ENCODE peak calls at places on chromosomes 11 and 22, in seven cellular contexts. One of them, this sample, is unnamed.

GRCh38 chr11:14414470-14415461 is 55.8 kb upstream of the RRAS2 start:
- DNase-seq in activated T-helper 1 cell treated with anti-CD3 and anti-CD28 coated beads, Interleukin-12 subunit alpha, Interleukin-12 subunit beta, Interleukin-2, Interleukin-4 antibody, amounts not matched to agents 30 ng/mL and 10 ng/mL and 1 ng/mL, durations not matched to agents 14 hours and 24 hours and 36 hours: peak; percentile 71
- DNase-seq in NCI-H748 treated with DMSO at 0.1 percent for 48 hours: no peak
- DNase-seq in HFFc6: no peak
- DNase-seq in stimulated activated CD8-positive, alpha-beta memory T cell treated with anti-CD3 and anti-CD28 coated beads, Interleukin-2, amount 100 ng/mL, for 48 hours: peak; percentile 59
- DNase-seq in NCI-H2171: no peak
- DNase-seq in activated T-cell treated with anti-CD3 and anti-CD28 coated beads, Interleukin-2, amount 50 U/mL, for 72 hours: peak; percentile 90
- DNase-seq in this sample: peak; percentile 79

GRCh38 chr22:25109878-25110595 is 89.6 kb upstream of the CRYBB3 start:
- DNase-seq in stimulated activated CD8-positive, alpha-beta memory T cell treated with anti-CD3 and anti-CD28 coated beads, Interleukin-2, amount 100 ng/mL, for 48 hours: no peak
- DNase-seq in HFFc6: no peak
- DNase-seq in activated T-helper 1 cell treated with anti-CD3 and anti-CD28 coated beads, Interleukin-12 subunit alpha, Interleukin-12 subunit beta, Interleukin-2, Interleukin-4 antibody, amounts not matched to agents 30 ng/mL and 10 ng/mL and 1 ng/mL, durations not matched to agents 14 hours and 24 hours and 36 hours: no peak
- DNase-seq in activated T-cell treated with anti-CD3 and anti-CD28 coated beads, Interleukin-2, amount 50 U/mL, for 72 hours: no peak
- DNase-seq in NCI-H2171: no peak
- DNase-seq in NCI-H748 treated with DMSO at 0.1 percent for 48 hours: no peak
- DNase-seq in this sample: no peak

GRCh38 chr22:29478326-29479276 is 1.4 kb upstream of the NEFH start:
- DNase-seq in HFFc6: no peak
- DNase-seq in stimulated activated CD8-positive, alpha-beta memory T cell treated with anti-CD3 and anti-CD28 coated beads, Interleukin-2, amount 100 ng/mL, for 48 hours: no peak
- DNase-seq in activated T-cell treated with anti-CD3 and anti-CD28 coated beads, Interleukin-2, amount 50 U/mL, for 72 hours: peak; percentile 32
- DNase-seq in NCI-H2171: no peak
- DNase-seq in NCI-H748 treated with DMSO at 0.1 percent for 48 hours: no peak
- DNase-seq in activated T-helper 1 cell treated with anti-CD3 and anti-CD28 coated beads, Interleukin-12 subunit alpha, Interleukin-12 subunit beta, Interleukin-2, Interleukin-4 antibody, amounts not matched to agents 30 ng/mL and 10 ng/mL and 1 ng/mL, durations not matched to agents 14 hours and 24 hours and 36 hours: peak; percentile 21
- DNase-seq in this sample: peak; percentile 22

GRCh38 chr11:96045622-96046456 is 121.9 kb upstream of the MTMR2 start:
- DNase-seq in activated T-helper 1 cell treated with anti-CD3 and anti-CD28 coated beads, Interleukin-12 subunit alpha, Interleukin-12 subunit beta, Interleukin-2, Interleukin-4 antibody, amounts not matched to agents 30 ng/mL and 10 ng/mL and 1 ng/mL, durations not matched to agents 14 hours and 24 hours and 36 hours: no peak
- DNase-seq in stimulated activated CD8-positive, alpha-beta memory T cell treated with anti-CD3 and anti-CD28 coated beads, Interleukin-2, amount 100 ng/mL, for 48 hours: no peak
- DNase-seq in NCI-H2171: peak; percentile 70
- DNase-seq in NCI-H748 treated with DMSO at 0.1 percent for 48 hours: no peak
- DNase-seq in HFFc6: peak; percentile 51
- DNase-seq in activated T-cell treated with anti-CD3 and anti-CD28 coated beads, Interleukin-2, amount 50 U/mL, for 72 hours: no peak
- DNase-seq in this sample: no peak

GRCh38 chr11:26599421-26599820 is 27.4 kb upstream of the MUC15 start:
- DNase-seq in activated T-helper 1 cell treated with anti-CD3 and anti-CD28 coated beads, Interleukin-12 subunit alpha, Interleukin-12 subunit beta, Interleukin-2, Interleukin-4 antibody, amounts not matched to agents 30 ng/mL and 10 ng/mL and 1 ng/mL, durations not matched to agents 14 hours and 24 hours and 36 hours: no peak
- DNase-seq in activated T-cell treated with anti-CD3 and anti-CD28 coated beads, Interleukin-2, amount 50 U/mL, for 72 hours: no peak
- DNase-seq in stimulated activated CD8-positive, alpha-beta memory T cell treated with anti-CD3 and anti-CD28 coated beads, Interleukin-2, amount 100 ng/mL, for 48 hours: no peak
- DNase-seq in NCI-H2171: peak; percentile 24
- DNase-seq in HFFc6: no peak
- DNase-seq in NCI-H748 treated with DMSO at 0.1 percent for 48 hours: peak; percentile 64
- DNase-seq in this sample: no peak

GRCh38 chr11:62854013-62854824 is 14.8 kb upstream of the WDR74 start:
- DNase-seq in NCI-H748 treated with DMSO at 0.1 percent for 48 hours: no peak
- DNase-seq in stimulated activated CD8-positive, alpha-beta memory T cell treated with anti-CD3 and anti-CD28 coated beads, Interleukin-2, amount 100 ng/mL, for 48 hours: no peak
- DNase-seq in NCI-H2171: no peak
- DNase-seq in HFFc6: no peak
- DNase-seq in activated T-helper 1 cell treated with anti-CD3 and anti-CD28 coated beads, Interleukin-12 subunit alpha, Interleukin-12 subunit beta, Interleukin-2, Interleukin-4 antibody, amounts not matched to agents 30 ng/mL and 10 ng/mL and 1 ng/mL, durations not matched to agents 14 hours and 24 hours and 36 hours: no peak
- DNase-seq in activated T-cell treated with anti-CD3 and anti-CD28 coated beads, Interleukin-2, amount 50 U/mL, for 72 hours: no peak
- DNase-seq in this sample: no peak

GRCh38 chr11:11252403-11252802 is 100.6 kb downstream of the CSNK2A3 start:
- DNase-seq in activated T-helper 1 cell treated with anti-CD3 and anti-CD28 coated beads, Interleukin-12 subunit alpha, Interleukin-12 subunit beta, Interleukin-2, Interleukin-4 antibody, amounts not matched to agents 30 ng/mL and 10 ng/mL and 1 ng/mL, durations not matched to agents 14 hours and 24 hours and 36 hours: no peak
- DNase-seq in HFFc6: no peak
- DNase-seq in activated T-cell treated with anti-CD3 and anti-CD28 coated beads, Interleukin-2, amount 50 U/mL, for 72 hours: no peak
- DNase-seq in stimulated activated CD8-positive, alpha-beta memory T cell treated with anti-CD3 and anti-CD28 coated beads, Interleukin-2, amount 100 ng/mL, for 48 hours: no peak
- DNase-seq in NCI-H2171: peak; percentile 52
- DNase-seq in NCI-H748 treated with DMSO at 0.1 percent for 48 hours: no peak
- DNase-seq in this sample: no peak

GRCh38 chr11:129279326-129280026 is 87.4 kb upstream of the ARHGAP32 start:
- DNase-seq in activated T-cell treated with anti-CD3 and anti-CD28 coated beads, Interleukin-2, amount 50 U/mL, for 72 hours: peak; percentile 72
- DNase-seq in HFFc6: peak; percentile 46
- DNase-seq in NCI-H748 treated with DMSO at 0.1 percent for 48 hours: no peak
- DNase-seq in stimulated activated CD8-positive, alpha-beta memory T cell treated with anti-CD3 and anti-CD28 coated beads, Interleukin-2, amount 100 ng/mL, for 48 hours: peak; percentile 60
- DNase-seq in activated T-helper 1 cell treated with anti-CD3 and anti-CD28 coated beads, Interleukin-12 subunit alpha, Interleukin-12 subunit beta, Interleukin-2, Interleukin-4 antibody, amounts not matched to agents 30 ng/mL and 10 ng/mL and 1 ng/mL, durations not matched to agents 14 hours and 24 hours and 36 hours: peak; percentile 74
- DNase-seq in NCI-H2171: peak; percentile 84
- DNase-seq in this sample: peak; percentile 62

GRCh38 chr11:122405788-122406341 is 249.7 kb upstream of the UBASH3B start:
- DNase-seq in HFFc6: no peak
- DNase-seq in NCI-H748 treated with DMSO at 0.1 percent for 48 hours: no peak
- DNase-seq in activated T-cell treated with anti-CD3 and anti-CD28 coated beads, Interleukin-2, amount 50 U/mL, for 72 hours: no peak
- DNase-seq in stimulated activated CD8-positive, alpha-beta memory T cell treated with anti-CD3 and anti-CD28 coated beads, Interleukin-2, amount 100 ng/mL, for 48 hours: no peak
- DNase-seq in activated T-helper 1 cell treated with anti-CD3 and anti-CD28 coated beads, Interleukin-12 subunit alpha, Interleukin-12 subunit beta, Interleukin-2, Interleukin-4 antibody, amounts not matched to agents 30 ng/mL and 10 ng/mL and 1 ng/mL, durations not matched to agents 14 hours and 24 hours and 36 hours: no peak
- DNase-seq in NCI-H2171: no peak
- DNase-seq in this sample: no peak

GRCh38 chr11:16291729-16292128 is 64.6 kb downstream of the SOX6 start:
- DNase-seq in activated T-cell treated with anti-CD3 and anti-CD28 coated beads, Interleukin-2, amount 50 U/mL, for 72 hours: no peak
- DNase-seq in HFFc6: no peak
- DNase-seq in stimulated activated CD8-positive, alpha-beta memory T cell treated with anti-CD3 and anti-CD28 coated beads, Interleukin-2, amount 100 ng/mL, for 48 hours: no peak
- DNase-seq in activated T-helper 1 cell treated with anti-CD3 and anti-CD28 coated beads, Interleukin-12 subunit alpha, Interleukin-12 subunit beta, Interleukin-2, Interleukin-4 antibody, amounts not matched to agents 30 ng/mL and 10 ng/mL and 1 ng/mL, durations not matched to agents 14 hours and 24 hours and 36 hours: no peak
- DNase-seq in NCI-H2171: no peak
- DNase-seq in NCI-H748 treated with DMSO at 0.1 percent for 48 hours: no peak
- DNase-seq in this sample: no peak

GRCh38 chr22:37241351-37242142 is 2.5 kb downstream of the RAC2 start:
- DNase-seq in activated T-helper 1 cell treated with anti-CD3 and anti-CD28 coated beads, Interleukin-12 subunit alpha, Interleukin-12 subunit beta, Interleukin-2, Interleukin-4 antibody, amounts not matched to agents 30 ng/mL and 10 ng/mL and 1 ng/mL, durations not matched to agents 14 hours and 24 hours and 36 hours: no peak
- DNase-seq in stimulated activated CD8-positive, alpha-beta memory T cell treated with anti-CD3 and anti-CD28 coated beads, Interleukin-2, amount 100 ng/mL, for 48 hours: no peak
- DNase-seq in NCI-H748 treated with DMSO at 0.1 percent for 48 hours: no peak
- DNase-seq in activated T-cell treated with anti-CD3 and anti-CD28 coated beads, Interleukin-2, amount 50 U/mL, for 72 hours: peak; percentile 73
- DNase-seq in NCI-H2171: no peak
- DNase-seq in HFFc6: no peak
- DNase-seq in this sample: peak; percentile 50

GRCh38 chr22:19679476-19680099 is 34.7 kb upstream of the SEPTIN5 start:
- DNase-seq in NCI-H748 treated with DMSO at 0.1 percent for 48 hours: no peak
- DNase-seq in activated T-helper 1 cell treated with anti-CD3 and anti-CD28 coated beads, Interleukin-12 subunit alpha, Interleukin-12 subunit beta, Interleukin-2, Interleukin-4 antibody, amounts not matched to agents 30 ng/mL and 10 ng/mL and 1 ng/mL, durations not matched to agents 14 hours and 24 hours and 36 hours: peak; percentile 26
- DNase-seq in NCI-H2171: no peak
- DNase-seq in HFFc6: no peak
- DNase-seq in activated T-cell treated with anti-CD3 and anti-CD28 coated beads, Interleukin-2, amount 50 U/mL, for 72 hours: peak; percentile 55
- DNase-seq in stimulated activated CD8-positive, alpha-beta memory T cell treated with anti-CD3 and anti-CD28 coated beads, Interleukin-2, amount 100 ng/mL, for 48 hours: peak; percentile 38
- DNase-seq in this sample: no peak

GRCh38 chr22:48751539-48752437 is 1075.9 kb downstream of the BRD1 start:
- DNase-seq in stimulated activated CD8-positive, alpha-beta memory T cell treated with anti-CD3 and anti-CD28 coated beads, Interleukin-2, amount 100 ng/mL, for 48 hours: no peak
- DNase-seq in activated T-helper 1 cell treated with anti-CD3 and anti-CD28 coated beads, Interleukin-12 subunit alpha, Interleukin-12 subunit beta, Interleukin-2, Interleukin-4 antibody, amounts not matched to agents 30 ng/mL and 10 ng/mL and 1 ng/mL, durations not matched to agents 14 hours and 24 hours and 36 hours: no peak
- DNase-seq in HFFc6: no peak
- DNase-seq in NCI-H748 treated with DMSO at 0.1 percent for 48 hours: no peak
- DNase-seq in NCI-H2171: no peak
- DNase-seq in activated T-cell treated with anti-CD3 and anti-CD28 coated beads, Interleukin-2, amount 50 U/mL, for 72 hours: no peak
- DNase-seq in this sample: no peak

GRCh38 chr11:44711113-44711512 is 15.6 kb upstream of the TSPAN18 start:
- DNase-seq in HFFc6: no peak
- DNase-seq in NCI-H2171: peak; percentile 26
- DNase-seq in NCI-H748 treated with DMSO at 0.1 percent for 48 hours: no peak
- DNase-seq in activated T-helper 1 cell treated with anti-CD3 and anti-CD28 coated beads, Interleukin-12 subunit alpha, Interleukin-12 subunit beta, Interleukin-2, Interleukin-4 antibody, amounts not matched to agents 30 ng/mL and 10 ng/mL and 1 ng/mL, durations not matched to agents 14 hours and 24 hours and 36 hours: no peak
- DNase-seq in stimulated activated CD8-positive, alpha-beta memory T cell treated with anti-CD3 and anti-CD28 coated beads, Interleukin-2, amount 100 ng/mL, for 48 hours: no peak
- DNase-seq in activated T-cell treated with anti-CD3 and anti-CD28 coated beads, Interleukin-2, amount 50 U/mL, for 72 hours: no peak
- DNase-seq in this sample: no peak

GRCh38 chr11:23767576-23767975 is 729.3 kb upstream of the LUZP2 start:
- DNase-seq in NCI-H748 treated with DMSO at 0.1 percent for 48 hours: no peak
- DNase-seq in NCI-H2171: no peak
- DNase-seq in activated T-cell treated with anti-CD3 and anti-CD28 coated beads, Interleukin-2, amount 50 U/mL, for 72 hours: no peak
- DNase-seq in stimulated activated CD8-positive, alpha-beta memory T cell treated with anti-CD3 and anti-CD28 coated beads, Interleukin-2, amount 100 ng/mL, for 48 hours: no peak
- DNase-seq in HFFc6: no peak
- DNase-seq in activated T-helper 1 cell treated with anti-CD3 and anti-CD28 coated beads, Interleukin-12 subunit alpha, Interleukin-12 subunit beta, Interleukin-2, Interleukin-4 antibody, amounts not matched to agents 30 ng/mL and 10 ng/mL and 1 ng/mL, durations not matched to agents 14 hours and 24 hours and 36 hours: no peak
- DNase-seq in this sample: no peak

GRCh38 chr11:116500833-116501622 is 271.8 kb downstream of the BUD13 start:
- DNase-seq in NCI-H748 treated with DMSO at 0.1 percent for 48 hours: no peak
- DNase-seq in NCI-H2171: no peak
- DNase-seq in stimulated activated CD8-positive, alpha-beta memory T cell treated with anti-CD3 and anti-CD28 coated beads, Interleukin-2, amount 100 ng/mL, for 48 hours: no peak
- DNase-seq in HFFc6: no peak
- DNase-seq in activated T-cell treated with anti-CD3 and anti-CD28 coated beads, Interleukin-2, amount 50 U/mL, for 72 hours: no peak
- DNase-seq in activated T-helper 1 cell treated with anti-CD3 and anti-CD28 coated beads, Interleukin-12 subunit alpha, Interleukin-12 subunit beta, Interleukin-2, Interleukin-4 antibody, amounts not matched to agents 30 ng/mL and 10 ng/mL and 1 ng/mL, durations not matched to agents 14 hours and 24 hours and 36 hours: no peak
- DNase-seq in this sample: no peak

GRCh38 chr11:75445315-75445953 is 12.4 kb upstream of the KLHL35 start:
- DNase-seq in HFFc6: peak; percentile 38
- DNase-seq in NCI-H748 treated with DMSO at 0.1 percent for 48 hours: peak; percentile 30
- DNase-seq in activated T-helper 1 cell treated with anti-CD3 and anti-CD28 coated beads, Interleukin-12 subunit alpha, Interleukin-12 subunit beta, Interleukin-2, Interleukin-4 antibody, amounts not matched to agents 30 ng/mL and 10 ng/mL and 1 ng/mL, durations not matched to agents 14 hours and 24 hours and 36 hours: peak; percentile 46
- DNase-seq in activated T-cell treated with anti-CD3 and anti-CD28 coated beads, Interleukin-2, amount 50 U/mL, for 72 hours: peak; percentile 71
- DNase-seq in stimulated activated CD8-positive, alpha-beta memory T cell treated with anti-CD3 and anti-CD28 coated beads, Interleukin-2, amount 100 ng/mL, for 48 hours: peak; percentile 46
- DNase-seq in NCI-H2171: no peak
- DNase-seq in this sample: peak; percentile 60

GRCh38 chr11:45761659-45762058 is 43.3 kb upstream of the SLC35C1 start:
- DNase-seq in stimulated activated CD8-positive, alpha-beta memory T cell treated with anti-CD3 and anti-CD28 coated beads, Interleukin-2, amount 100 ng/mL, for 48 hours: no peak
- DNase-seq in activated T-helper 1 cell treated with anti-CD3 and anti-CD28 coated beads, Interleukin-12 subunit alpha, Interleukin-12 subunit beta, Interleukin-2, Interleukin-4 antibody, amounts not matched to agents 30 ng/mL and 10 ng/mL and 1 ng/mL, durations not matched to agents 14 hours and 24 hours and 36 hours: no peak
- DNase-seq in HFFc6: no peak
- DNase-seq in activated T-cell treated with anti-CD3 and anti-CD28 coated beads, Interleukin-2, amount 50 U/mL, for 72 hours: no peak
- DNase-seq in NCI-H2171: no peak
- DNase-seq in NCI-H748 treated with DMSO at 0.1 percent for 48 hours: no peak
- DNase-seq in this sample: no peak

GRCh38 chr22:21075516-21076138 is 29.9 kb downstream of the LRRC74B start:
- DNase-seq in NCI-H748 treated with DMSO at 0.1 percent for 48 hours: no peak
- DNase-seq in NCI-H2171: no peak
- DNase-seq in activated T-helper 1 cell treated with anti-CD3 and anti-CD28 coated beads, Interleukin-12 subunit alpha, Interleukin-12 subunit beta, Interleukin-2, Interleukin-4 antibody, amounts not matched to agents 30 ng/mL and 10 ng/mL and 1 ng/mL, durations not matched to agents 14 hours and 24 hours and 36 hours: no peak
- DNase-seq in activated T-cell treated with anti-CD3 and anti-CD28 coated beads, Interleukin-2, amount 50 U/mL, for 72 hours: no peak
- DNase-seq in HFFc6: no peak
- DNase-seq in stimulated activated CD8-positive, alpha-beta memory T cell treated with anti-CD3 and anti-CD28 coated beads, Interleukin-2, amount 100 ng/mL, for 48 hours: no peak
- DNase-seq in this sample: no peak

GRCh38 chr11:130163346-130164220 is 4.0 kb downstream of the ST14 start:
- DNase-seq in activated T-helper 1 cell treated with anti-CD3 and anti-CD28 coated beads, Interleukin-12 subunit alpha, Interleukin-12 subunit beta, Interleukin-2, Interleukin-4 antibody, amounts not matched to agents 30 ng/mL and 10 ng/mL and 1 ng/mL, durations not matched to agents 14 hours and 24 hours and 36 hours: no peak
- DNase-seq in NCI-H748 treated with DMSO at 0.1 percent for 48 hours: no peak
- DNase-seq in stimulated activated CD8-positive, alpha-beta memory T cell treated with anti-CD3 and anti-CD28 coated beads, Interleukin-2, amount 100 ng/mL, for 48 hours: no peak
- DNase-seq in activated T-cell treated with anti-CD3 and anti-CD28 coated beads, Interleukin-2, amount 50 U/mL, for 72 hours: no peak
- DNase-seq in NCI-H2171: no peak
- DNase-seq in HFFc6: no peak
- DNase-seq in this sample: no peak

GRCh38 chr11:123206671-123207421 is 11.8 kb upstream of the CLMP start:
- DNase-seq in activated T-cell treated with anti-CD3 and anti-CD28 coated beads, Interleukin-2, amount 50 U/mL, for 72 hours: no peak
- DNase-seq in activated T-helper 1 cell treated with anti-CD3 and anti-CD28 coated beads, Interleukin-12 subunit alpha, Interleukin-12 subunit beta, Interleukin-2, Interleukin-4 antibody, amounts not matched to agents 30 ng/mL and 10 ng/mL and 1 ng/mL, durations not matched to agents 14 hours and 24 hours and 36 hours: no peak
- DNase-seq in stimulated activated CD8-positive, alpha-beta memory T cell treated with anti-CD3 and anti-CD28 coated beads, Interleukin-2, amount 100 ng/mL, for 48 hours: no peak
- DNase-seq in HFFc6: no peak
- DNase-seq in NCI-H748 treated with DMSO at 0.1 percent for 48 hours: no peak
- DNase-seq in NCI-H2171: no peak
- DNase-seq in this sample: no peak

GRCh38 chr11:86676533-86677154 is 4.2 kb upstream of the ME3 start:
- DNase-seq in activated T-helper 1 cell treated with anti-CD3 and anti-CD28 coated beads, Interleukin-12 subunit alpha, Interleukin-12 subunit beta, Interleukin-2, Interleukin-4 antibody, amounts not matched to agents 30 ng/mL and 10 ng/mL and 1 ng/mL, durations not matched to agents 14 hours and 24 hours and 36 hours: no peak
- DNase-seq in NCI-H748 treated with DMSO at 0.1 percent for 48 hours: no peak
- DNase-seq in HFFc6: no peak
- DNase-seq in activated T-cell treated with anti-CD3 and anti-CD28 coated beads, Interleukin-2, amount 50 U/mL, for 72 hours: peak; percentile 11
- DNase-seq in stimulated activated CD8-positive, alpha-beta memory T cell treated with anti-CD3 and anti-CD28 coated beads, Interleukin-2, amount 100 ng/mL, for 48 hours: no peak
- DNase-seq in NCI-H2171: no peak
- DNase-seq in this sample: no peak

GRCh38 chr22:45336971-45337431 is 27.3 kb downstream of the FAM118A start:
- DNase-seq in activated T-cell treated with anti-CD3 and anti-CD28 coated beads, Interleukin-2, amount 50 U/mL, for 72 hours: no peak
- DNase-seq in HFFc6: no peak
- DNase-seq in NCI-H748 treated with DMSO at 0.1 percent for 48 hours: peak; percentile 47
- DNase-seq in activated T-helper 1 cell treated with anti-CD3 and anti-CD28 coated beads, Interleukin-12 subunit alpha, Interleukin-12 subunit beta, Interleukin-2, Interleukin-4 antibody, amounts not matched to agents 30 ng/mL and 10 ng/mL and 1 ng/mL, durations not matched to agents 14 hours and 24 hours and 36 hours: no peak
- DNase-seq in stimulated activated CD8-positive, alpha-beta memory T cell treated with anti-CD3 and anti-CD28 coated beads, Interleukin-2, amount 100 ng/mL, for 48 hours: no peak
- DNase-seq in NCI-H2171: no peak
- DNase-seq in this sample: peak; percentile 87

GRCh38 chr22:26743149-26743548 is 85.8 kb downstream of the MIAT start:
- DNase-seq in NCI-H2171: no peak
- DNase-seq in activated T-helper 1 cell treated with anti-CD3 and anti-CD28 coated beads, Interleukin-12 subunit alpha, Interleukin-12 subunit beta, Interleukin-2, Interleukin-4 antibody, amounts not matched to agents 30 ng/mL and 10 ng/mL and 1 ng/mL, durations not matched to agents 14 hours and 24 hours and 36 hours: no peak
- DNase-seq in activated T-cell treated with anti-CD3 and anti-CD28 coated beads, Interleukin-2, amount 50 U/mL, for 72 hours: no peak
- DNase-seq in stimulated activated CD8-positive, alpha-beta memory T cell treated with anti-CD3 and anti-CD28 coated beads, Interleukin-2, amount 100 ng/mL, for 48 hours: no peak
- DNase-seq in HFFc6: no peak
- DNase-seq in NCI-H748 treated with DMSO at 0.1 percent for 48 hours: no peak
- DNase-seq in this sample: no peak

GRCh38 chr22:43197271-43197941 is 10.5 kb upstream of the TTLL12 start:
- DNase-seq in NCI-H748 treated with DMSO at 0.1 percent for 48 hours: no peak
- DNase-seq in HFFc6: peak; percentile 33
- DNase-seq in stimulated activated CD8-positive, alpha-beta memory T cell treated with anti-CD3 and anti-CD28 coated beads, Interleukin-2, amount 100 ng/mL, for 48 hours: no peak
- DNase-seq in activated T-cell treated with anti-CD3 and anti-CD28 coated beads, Interleukin-2, amount 50 U/mL, for 72 hours: no peak
- DNase-seq in activated T-helper 1 cell treated with anti-CD3 and anti-CD28 coated beads, Interleukin-12 subunit alpha, Interleukin-12 subunit beta, Interleukin-2, Interleukin-4 antibody, amounts not matched to agents 30 ng/mL and 10 ng/mL and 1 ng/mL, durations not matched to agents 14 hours and 24 hours and 36 hours: no peak
- DNase-seq in NCI-H2171: no peak
- DNase-seq in this sample: no peak